ENCODE peak calls at places on chromosomes 5 and 9, in five cellular contexts. E is neuronal stem cell, J is tibial artery, S is psoas muscle, W is uterus. Z is an unnamed sample.

GRCh38 chr9:112854657-112855056 is 36.0 kb downstream of the SLC46A2 start:
- DNase-seq in E (no peak), J (no peak), S (no peak), W (no peak), Z (no peak)

GRCh38 chr5:174721522-174722432 is 2.6 kb upstream of the MSX2 start:
- DNase-seq in E (no peak), J (no peak), S (no peak), W (no peak), Z (no peak)

GRCh38 chr5:119327018-119327417 is 28.8 kb upstream of the TNFAIP8 start:
- DNase-seq in E (no peak), J (no peak), S (no peak), W (no peak), Z (no peak)

GRCh38 chr9:36939655-36940578 is 94.2 kb downstream of the PAX5 start:
- DNase-seq in E (no peak), J (no peak), S (no peak), W (no peak), Z (no peak)

GRCh38 chr5:75510417-75510835 is 1.0 kb downstream of the CERT1 start:
- DNase-seq in E (no peak), J (no peak), S (no peak), W (no peak), Z (peak; percentile 15)

GRCh38 chr5:96661841-96662724 is at the start of gene CAST:
- DNase-seq in E (peak; percentile 84), J (peak; percentile 98), S (peak; percentile 96), W (peak; percentile 92), Z (peak; percentile 96)

GRCh38 chr5:174413520-174414314 is 310.7 kb upstream of the MSX2 start:
- DNase-seq in E (no peak), J (no peak), S (no peak), W (no peak), Z (no peak)

GRCh38 chr9:91486699-91487497 is 63.3 kb upstream of the NFIL3 start:
- DNase-seq in E (no peak), J (no peak), S (no peak), W (no peak), Z (no peak)

GRCh38 chr5:179181988-179182387 is 121.8 kb downstream of the ZNF354C start:
- DNase-seq in E (no peak), J (no peak), S (peak; percentile 20), W (no peak), Z (no peak)

GRCh38 chr5:1540166-1540565 is 16.4 kb upstream of the LPCAT1 start:
- DNase-seq in E (no peak), J (no peak), S (peak; percentile 11), W (peak; percentile 11), Z (no peak)

GRCh38 chr5:140362875-140363630 is 3.1 kb downstream of the SLC4A9 start:
- DNase-seq in E (peak; percentile 69), J (peak; percentile 63), S (peak; percentile 87), W (peak; percentile 72), Z (peak; percentile 55)

GRCh38 chr5:68252678-68253520 is 37.3 kb downstream of the PIK3R1 start:
- DNase-seq in E (peak; percentile 48), J (peak; percentile 73), S (peak; percentile 60), W (no peak), Z (peak; percentile 36)

GRCh38 chr5:19615661-19616060 is 372.3 kb downstream of the CDH18 start:
- DNase-seq in E (no peak), J (no peak), S (no peak), W (no peak), Z (no peak)

GRCh38 chr5:157464518-157465171 is 4.6 kb downstream of the NIPAL4 start:
- DNase-seq in E (no peak), J (peak; percentile 71), S (no peak), W (peak; percentile 73), Z (peak; percentile 62)

GRCh38 chr9:81627481-81627880 is 61.9 kb downstream of the TLE1 start:
- DNase-seq in E (no peak), J (no peak), S (no peak), W (no peak), Z (no peak)
- H3K4me1 ChIP-seq in E (peaks cover 13% of the 10 kb centered on the region), J (no peaks in the 10 kb centered on the region), S (no peaks in the 10 kb centered on the region), W (no peaks in the 10 kb centered on the region), Z (peaks cover 11% of the 10 kb centered on the region)

GRCh38 chr9:137270929-137271695 is 6.4 kb upstream of the TOR4A start:
- DNase-seq in E (no peak), J (no peak), S (no peak), W (no peak), Z (no peak)

GRCh38 chr9:137269231-137269772 is 8.2 kb upstream of the TOR4A start:
- DNase-seq in E (no peak), J (peak; percentile 50), S (peak; percentile 87), W (no peak), Z (peak; percentile 84)

GRCh38 chr9:137266589-137267453 is 10.7 kb upstream of the TOR4A start:
- DNase-seq in E (no peak), J (no peak), S (no peak), W (no peak), Z (no peak)

GRCh38 chr9:137267933-137268355 is 9.6 kb upstream of the TOR4A start:
- DNase-seq in E (no peak), J (no peak), S (no peak), W (no peak), Z (no peak)

DNA sequence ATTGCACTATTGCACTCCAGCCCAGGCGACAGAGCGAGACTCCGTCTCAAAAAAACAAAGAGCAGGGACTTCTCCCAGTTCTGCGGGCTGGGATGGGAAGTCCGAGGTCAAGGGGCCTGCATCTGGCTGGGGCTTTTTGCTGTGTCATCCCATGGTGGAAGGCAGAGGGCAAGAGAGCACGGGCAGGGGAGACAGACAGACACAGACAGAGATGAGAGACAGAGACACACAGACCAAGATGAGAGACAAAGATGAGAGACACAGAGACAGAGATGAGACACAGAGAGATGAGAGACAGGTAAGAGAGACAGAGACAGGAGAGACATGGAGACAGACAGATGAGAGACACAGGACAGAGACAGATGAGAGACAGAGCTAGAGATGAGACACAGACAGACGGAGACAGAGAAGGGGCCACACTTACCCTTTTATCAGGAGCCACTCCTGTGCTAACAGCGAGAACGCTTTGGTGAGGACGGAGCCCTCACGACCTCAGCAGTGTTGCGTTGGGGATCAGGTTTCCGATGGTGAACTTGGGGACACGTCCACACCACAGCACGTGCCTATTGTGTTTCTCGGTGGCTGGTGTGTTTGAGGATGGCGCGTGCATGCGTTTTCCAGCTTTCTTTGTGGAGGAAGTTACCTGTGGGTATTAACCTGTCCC is 8.9 kb upstream of the TOR4A start:
- DNase-seq in E (no peak), J (no peak), S (no peak), W (no peak), Z (peak; percentile 59)
- H3K4me1 ChIP-seq in E (no peaks in the 10 kb centered on the region), J (peaks cover 36% of the 10 kb centered on the region), S (peaks cover 19% of the 10 kb centered on the region), W (no peaks in the 10 kb centered on the region), Z (peaks cover 24% of the 10 kb centered on the region)

DNA sequence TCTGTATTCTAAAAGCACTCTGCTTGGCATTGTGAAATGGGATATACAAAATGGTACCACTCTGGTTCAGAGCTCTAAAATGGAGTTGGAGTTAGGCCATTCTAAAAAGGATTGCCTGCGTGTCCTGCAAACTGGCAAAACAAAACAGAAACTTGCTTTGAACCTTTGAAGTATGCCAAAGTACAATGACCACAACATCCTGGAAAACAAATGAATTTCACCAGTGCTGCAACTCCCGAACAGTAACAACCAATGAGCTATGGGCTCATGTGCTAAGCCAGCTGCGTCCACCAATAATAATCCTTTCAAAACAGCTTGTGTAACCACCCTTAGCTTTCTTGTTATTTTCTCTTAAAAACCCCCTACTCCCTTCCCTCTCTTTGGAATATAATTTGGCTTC is 88.4 kb upstream of the CXCL14 start:
- DNase-seq in E (no peak), J (no peak), S (no peak), W (no peak), Z (no peak)
- H3K4me1 ChIP-seq in E (no peaks in the 10 kb centered on the region), J (no peaks in the 10 kb centered on the region), S (no peaks in the 10 kb centered on the region), W (no peaks in the 10 kb centered on the region), Z (no peaks in the 10 kb centered on the region)

GRCh38 chr5:148806520-148806931 is 19.9 kb upstream of the ADRB2 start:
- DNase-seq in E (no peak), J (no peak), S (no peak), W (no peak), Z (no peak)
- H3K4me1 ChIP-seq in E (no peaks in the 10 kb centered on the region), J (peaks cover 12% of the 10 kb centered on the region), S (peaks cover 31% of the 10 kb centered on the region), W (no peaks in the 10 kb centered on the region), Z (peaks cover 27% of the 10 kb centered on the region)

GRCh38 chr9:133792721-133793470 is 54.7 kb upstream of the SARDH start:
- DNase-seq in E (peak; percentile 62), J (peak; percentile 72), S (peak; percentile 84), W (peak; percentile 82), Z (peak; percentile 32)

GRCh38 chr9:133793471-133793870 is 55.3 kb upstream of the SARDH start:
- DNase-seq in E (no peak), J (no peak), S (no peak), W (no peak), Z (no peak)

GRCh38 chr9:133791069-133791468 is 52.9 kb upstream of the SARDH start:
- DNase-seq in E (no peak), J (no peak), S (no peak), W (no peak), Z (no peak)

GRCh38 chr9:133794006-133794760 is 56.0 kb upstream of the SARDH start:
- DNase-seq in E (no peak), J (no peak), S (no peak), W (no peak), Z (no peak)

GRCh38 chr9:133791735-133792649 is 53.8 kb upstream of the SARDH start:
- DNase-seq in E (no peak), J (no peak), S (no peak), W (no peak), Z (no peak)
- H3K4me1 ChIP-seq in E (peaks cover 8% of the 10 kb centered on the region), J (peaks cover 14% of the 10 kb centered on the region), S (no peaks in the 10 kb centered on the region), W (no peaks in the 10 kb centered on the region), Z (peaks cover 4% of the 10 kb centered on the region)

GRCh38 chr5:32163785-32164184 is 10.3 kb downstream of the GOLPH3 start:
- DNase-seq in E (no peak), J (no peak), S (no peak), W (no peak), Z (no peak)

GRCh38 chr5:32160228-32160627 is 13.9 kb downstream of the GOLPH3 start:
- DNase-seq in E (no peak), J (no peak), S (no peak), W (no peak), Z (no peak)

GRCh38 chr5:32165597-32165996 is 8.5 kb downstream of the GOLPH3 start:
- DNase-seq in E (no peak), J (no peak), S (no peak), W (no peak), Z (no peak)

GRCh38 chr5:32159328-32160072 is 14.6 kb downstream of the GOLPH3 start:
- DNase-seq in E (no peak), J (no peak), S (no peak), W (no peak), Z (no peak)

GRCh38 chr5:32163053-32163452 is 11.1 kb downstream of the GOLPH3 start:
- DNase-seq in E (no peak), J (no peak), S (no peak), W (no peak), Z (no peak)
- H3K4me1 ChIP-seq in E (no peaks in the 10 kb centered on the region), J (peaks cover 42% of the 10 kb centered on the region), S (peaks cover 43% of the 10 kb centered on the region), W (peaks cover 4% of the 10 kb centered on the region), Z (peaks cover 47% of the 10 kb centered on the region)

DNA sequence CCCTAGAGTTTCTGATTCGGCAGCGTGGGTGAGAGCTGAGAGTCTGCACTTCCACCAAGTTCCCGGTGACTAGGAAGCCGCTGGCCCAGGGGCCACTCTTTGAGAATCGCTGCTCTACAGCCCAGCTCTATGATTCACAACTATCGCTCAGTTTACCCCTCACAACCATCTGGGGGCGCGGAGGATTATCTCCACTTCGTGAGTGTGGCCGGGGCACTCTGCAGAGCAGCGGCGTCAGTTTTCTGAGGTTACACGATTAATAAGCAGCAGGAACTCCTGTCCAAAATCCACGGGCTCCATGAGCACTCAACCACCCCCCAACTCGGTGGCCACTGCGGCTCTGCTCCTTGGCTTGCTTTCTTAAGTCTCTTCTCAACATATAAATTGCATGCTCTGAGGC is 19.3 kb downstream of the CORO2A start:
- DNase-seq in E (no peak), J (no peak), S (no peak), W (no peak), Z (no peak)
- H3K4me1 ChIP-seq in E (peaks cover 13% of the 10 kb centered on the region), J (no peaks in the 10 kb centered on the region), S (no peaks in the 10 kb centered on the region), W (no peaks in the 10 kb centered on the region), Z (no peaks in the 10 kb centered on the region)